ENCODE peak calls at places on chromosomes 16 and 17, in eight cellular contexts. V, S, R, D, Q, T, H and F are unnamed samples.

GRCh38 chr16:19410435-19411153 is 7.1 kb upstream of the TMC5 start:
- DNase-seq in H (no peak), Q (no peak), S (no peak), D (no peak), V (no peak), T (no peak), R (no peak), F (peak)

GRCh38 chr16:21145738-21146137 is 4.9 kb downstream of the DNAH3 start:
- DNase-seq in H (no peak), T (no peak), R (no peak), D (no peak), Q (no peak), V (no peak), S (no peak), F (no peak)

GRCh38 chr17:66087073-66087472 is 104.9 kb downstream of the CEP112 start:
- DNase-seq in S (no peak), Q (no peak), T (no peak), R (no peak), H (no peak), V (no peak), D (no peak), F (no peak)

GRCh38 chr16:8963010-8963824 is 489 bp downstream of the USP7 start:
- DNase-seq in S (no peak), Q (peak), T (peak), V (no peak), H (no peak), D (no peak), R (no peak), F (peak)

GRCh38 chr16:57017251-57017650 is 27.9 kb downstream of the NLRC5 start:
- DNase-seq in H (no peak), R (no peak), Q (no peak), T (no peak), D (no peak), S (no peak), V (no peak), F (no peak)

GRCh38 chr16:84090212-84090611 is 26.5 kb downstream of the MBTPS1 start:
- DNase-seq in S (no peak), V (no peak), T (no peak), H (no peak), D (peak), R (no peak), Q (no peak), F (no peak)

GRCh38 chr17:42405963-42406495 is 17.0 kb downstream of the CAVIN1 start:
- DNase-seq in R (peak), Q (peak), H (peak), V (peak), S (no peak), D (peak), T (peak), F (peak)

GRCh38 chr17:67850991-67851631 is 25.8 kb downstream of the BPTF start:
- DNase-seq in S (no peak), H (no peak), V (no peak), D (no peak), T (no peak), Q (no peak), R (no peak), F (no peak)

GRCh38 chr17:70654706-70655105 is 485.4 kb downstream of the KCNJ2 start:
- DNase-seq in Q (no peak), T (no peak), D (no peak), V (no peak), H (no peak), S (no peak), R (no peak), F (no peak)

GRCh38 chr17:8072727-8073461 is 14.6 kb downstream of the ALOX12B start:
- DNase-seq in Q (no peak), V (no peak), H (no peak), S (no peak), R (peak), D (no peak), T (peak), F (no peak)

GRCh38 chr16:24801761-24802302 is 43.9 kb upstream of the SLC5A11 start:
- DNase-seq in V (no peak), D (no peak), T (no peak), R (no peak), Q (no peak), H (no peak), S (no peak), F (no peak)

GRCh38 chr17:44221072-44221861 is 1.8 kb upstream of the UBTF start:
- DNase-seq in T (peak), Q (peak), V (peak), R (peak), H (peak), S (no peak), D (peak), F (peak)

GRCh38 chr17:29376667-29377268 is 13.4 kb upstream of the TAOK1 start:
- DNase-seq in Q (peak), H (no peak), D (peak), R (no peak), V (no peak), S (no peak), T (no peak), F (peak)

GRCh38 chr16:68003031-68003430 is 3.7 kb upstream of the DPEP2 start:
- DNase-seq in V (no peak), D (no peak), Q (no peak), T (no peak), H (no peak), S (no peak), R (no peak), F (no peak)

GRCh38 chr16:84617068-84617630 is 729 bp downstream of the COTL1 start:
- DNase-seq in Q (no peak), T (peak), H (no peak), V (no peak), R (no peak), D (no peak), S (no peak), F (peak)

GRCh38 chr16:69871708-69872107 is 79.4 kb upstream of the CLEC18A start:
- DNase-seq in D (no peak), S (no peak), H (no peak), R (no peak), V (no peak), T (no peak), Q (no peak), F (no peak)

GRCh38 chr16:4327782-4328579 is 12.1 kb downstream of the GLIS2 start:
- DNase-seq in S (no peak), R (peak), V (peak), H (peak), T (peak), Q (peak), D (peak), F (no peak)

GRCh38 chr16:10188236-10188635 is 6.0 kb upstream of the GRIN2A start:
- DNase-seq in D (no peak), Q (no peak), T (no peak), V (no peak), H (no peak), R (no peak), S (no peak), F (peak)